ENCODE peak calls at places on chromosomes 5 and 9, in eight cellular contexts. J is GM13977, F is ascending aorta, E is right atrium auricular region, T is psoas muscle, I is progenitor cell of endocrine pancreas, B is prostate gland, N is uterus. R is an unnamed sample.

GRCh38 chr5:89260254-89260653 is 377.3 kb upstream of the MEF2C start:
- DNase-seq in J (no peak), F (no peak), E (no peak), T (no peak), I (no peak), B (no peak), N (no peak), R (no peak)

GRCh38 chr5:74546796-74547195 is 93.7 kb downstream of the ENC1 start:
- DNase-seq in J (no peak), F (no peak), E (no peak), T (no peak), I (no peak), B (no peak), N (no peak), R (no peak)

GRCh38 chr5:151020304-151021031 is at the start of gene GPX3:
- DNase-seq in J (peak), F (peak), E (peak), T (peak), I (peak), B (peak), N (peak), R (peak)

GRCh38 chr9:130944510-130945058 is 5.5 kb upstream of the FIBCD1 start:
- DNase-seq in J (no peak), F (no peak), E (no peak), T (no peak), I (no peak), B (no peak), N (no peak), R (no peak)

GRCh38 chr9:35756275-35756742 is 2.2 kb upstream of the MSMP start:
- DNase-seq in J (no peak), F (peak), E (peak), T (peak), I (peak), B (peak), N (no peak), R (no peak)

GRCh38 chr9:87500491-87500890 is 2.8 kb downstream of the DAPK1 start:
- DNase-seq in J (peak), F (no peak), E (no peak), T (no peak), I (no peak), B (no peak), N (no peak), R (no peak)

GRCh38 chr9:108640211-108640610 is 215.6 kb downstream of the ACTL7B start:
- DNase-seq in J (no peak), F (no peak), E (no peak), T (no peak), I (no peak), B (no peak), N (no peak), R (no peak)

GRCh38 chr5:133924221-133924920 is 44.1 kb downstream of the C5orf15 start:
- DNase-seq in J (no peak), F (no peak), E (no peak), T (no peak), I (no peak), B (no peak), N (no peak), R (no peak)

GRCh38 chr5:117760114-117760513 is 1185.5 kb upstream of the SEMA6A start:
- DNase-seq in J (no peak), F (no peak), E (no peak), T (no peak), I (no peak), B (no peak), N (no peak), R (no peak)

GRCh38 chr9:126157409-126157808 is 169.2 kb upstream of the MVB12B start:
- DNase-seq in J (no peak), F (no peak), E (no peak), T (no peak), I (no peak), B (no peak), N (no peak), R (peak)

GRCh38 chr5:136522217-136522956 is 157.0 kb upstream of the TRPC7 start:
- DNase-seq in J (no peak), F (no peak), E (no peak), T (no peak), I (no peak), B (no peak), N (no peak), R (no peak)

GRCh38 chr5:88183255-88183654 is 85.4 kb downstream of the TMEM161B start:
- DNase-seq in J (no peak), F (no peak), E (no peak), T (no peak), I (no peak), B (no peak), N (no peak), R (no peak)

GRCh38 chr5:86461169-86461956 is 156.4 kb upstream of the COX7C start:
- DNase-seq in J (no peak), F (no peak), E (no peak), T (no peak), I (no peak), B (no peak), N (no peak), R (no peak)

DNA sequence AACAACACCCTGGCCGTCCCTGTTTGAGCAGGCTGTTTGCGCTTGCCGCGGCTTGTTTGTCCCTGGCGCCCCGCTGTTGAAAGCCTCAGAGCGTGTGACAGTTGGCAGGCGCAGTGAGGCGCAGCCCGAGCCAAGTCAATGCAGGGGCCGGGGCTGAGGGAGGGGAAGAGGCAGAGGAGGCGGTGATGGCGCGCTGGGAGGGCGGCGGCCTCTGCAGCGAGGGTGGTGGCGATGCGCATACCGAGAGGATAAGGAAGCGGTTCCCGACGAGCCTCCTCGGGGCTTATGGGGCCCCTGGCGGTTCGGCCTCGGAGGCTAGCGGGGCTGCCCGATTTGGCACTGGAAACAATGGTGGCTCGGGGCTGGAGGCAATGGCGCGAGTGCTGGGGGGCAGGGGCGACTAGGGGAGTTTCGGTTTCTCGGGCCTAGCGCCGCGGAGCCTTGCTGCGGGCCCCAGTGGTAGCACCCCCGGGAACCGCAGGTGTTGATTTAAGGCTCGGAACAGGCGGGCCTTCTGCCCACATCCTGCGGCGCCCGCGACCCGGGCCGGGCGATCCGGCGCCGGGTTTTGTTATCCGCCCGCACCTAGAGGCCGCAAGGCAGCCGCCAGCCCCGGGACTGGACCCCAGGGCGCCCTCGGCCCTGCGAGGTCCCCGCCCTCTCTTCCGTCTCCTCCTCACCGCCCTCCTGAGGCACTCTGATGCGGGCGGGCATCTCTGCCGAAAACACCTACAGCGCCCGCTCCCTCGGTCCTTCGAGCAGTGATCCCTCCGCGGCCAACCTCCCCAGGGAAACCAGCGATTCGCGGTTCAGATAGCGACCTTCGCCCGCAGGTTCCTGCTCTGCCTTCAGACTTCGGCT is 955 bp upstream of the LNPEP start:
- DNase-seq in J (peak), F (peak), E (peak), T (peak), I (peak), B (peak), N (peak), R (peak)
- TF ChIP-seq CTCF in J (no peak), F (no peak), E (no peak), T (no peak), I (peak), B (peak), N (no peak), R (peak)

GRCh38 chr5:104347119-104347708 is 784.6 kb upstream of the NUDT12 start:
- DNase-seq in J (no peak), F (no peak), E (no peak), T (no peak), I (no peak), B (no peak), N (no peak), R (no peak)
- TF ChIP-seq CTCF in J (peak), F (no peak), E (no peak), T (peak), I (peak), B (no peak), N (no peak), R (peak)

GRCh38 chr9:128355451-128355850 is 15.1 kb downstream of the SLC27A4 start:
- DNase-seq in J (no peak), F (no peak), E (no peak), T (no peak), I (no peak), B (no peak), N (no peak), R (no peak)
- TF ChIP-seq CTCF in J (no peak), F (no peak), E (no peak), T (no peak), I (no peak), B (no peak), N (no peak), R (no peak)

GRCh38 chr9:211557-211956 is 3.1 kb upstream of the DOCK8 start:
- DNase-seq in J (no peak), F (no peak), E (no peak), T (no peak), I (no peak), B (no peak), N (peak), R (no peak)

GRCh38 chr9:215631-216155 is 1.0 kb downstream of the DOCK8 start:
- DNase-seq in J (no peak), F (no peak), E (no peak), T (no peak), I (no peak), B (no peak), N (no peak), R (no peak)

GRCh38 chr9:211036-211435 is 3.6 kb upstream of the DOCK8 start:
- DNase-seq in J (no peak), F (no peak), E (no peak), T (no peak), I (no peak), B (no peak), N (no peak), R (no peak)

GRCh38 chr9:212265-212664 is 2.4 kb upstream of the DOCK8 start:
- DNase-seq in J (no peak), F (no peak), E (no peak), T (no peak), I (no peak), B (no peak), N (no peak), R (no peak)

DNA sequence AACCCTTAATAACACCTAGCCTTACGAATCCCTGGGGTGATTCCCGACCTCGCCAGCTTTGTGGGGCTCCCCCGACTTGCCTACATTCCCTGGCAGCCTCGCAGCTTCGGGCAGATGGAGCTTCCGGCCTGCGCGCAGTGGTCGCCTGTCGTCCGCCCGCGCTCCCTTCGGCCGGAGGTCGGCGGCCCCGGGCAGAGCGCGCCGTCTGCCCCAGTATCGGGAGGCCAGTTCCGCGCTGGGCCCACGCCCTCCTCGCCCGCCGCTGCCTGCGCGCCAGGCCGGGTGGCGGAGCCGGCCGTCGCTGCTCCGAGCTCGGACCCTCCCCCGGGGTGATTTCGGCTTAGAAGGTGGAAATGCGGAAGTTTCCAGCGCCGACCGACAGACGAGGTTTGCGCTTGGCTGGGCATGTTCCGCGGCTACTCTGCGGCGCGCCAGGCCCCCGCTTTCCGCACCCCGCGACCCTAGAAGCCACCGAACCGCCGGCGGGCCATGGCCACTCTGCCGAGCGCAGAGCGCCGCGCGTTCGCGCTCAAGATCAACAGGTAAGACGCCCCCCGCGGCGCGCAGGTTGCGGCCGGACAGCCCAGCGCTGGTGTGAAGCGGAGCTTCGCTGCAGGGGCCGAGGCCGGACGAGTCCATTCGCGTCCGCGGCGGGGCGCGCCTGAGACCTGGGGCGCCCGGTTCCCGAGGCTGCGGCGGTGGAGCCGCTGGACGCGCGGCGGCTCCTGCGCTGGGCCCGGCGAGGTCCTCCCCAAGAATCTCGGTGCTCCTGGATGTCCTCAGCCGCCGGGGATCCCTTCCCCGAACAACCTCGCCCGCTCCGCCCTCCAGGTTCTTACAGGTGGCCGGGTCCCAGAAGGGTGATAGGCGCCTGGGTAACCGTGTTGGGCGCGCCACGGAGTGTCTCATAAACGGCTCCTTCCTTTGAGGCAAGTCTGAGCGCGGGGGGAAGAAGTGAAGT is at the start of gene DOCK8:
- DNase-seq in J (peak), F (peak), E (no peak), T (peak), I (peak), B (peak), N (no peak), R (peak)
- TF ChIP-seq CTCF in J (peak), F (no peak), E (no peak), T (peak), I (peak), B (peak), N (no peak), R (peak)

GRCh38 chr5:30324083-30324482 is 869.4 kb upstream of the CDH6 start:
- DNase-seq in J (no peak), F (no peak), E (no peak), T (no peak), I (no peak), B (no peak), N (no peak), R (no peak)
- TF ChIP-seq CTCF in J (no peak), F (no peak), E (no peak), T (no peak), I (no peak), B (no peak), N (no peak), R (no peak)

DNA sequence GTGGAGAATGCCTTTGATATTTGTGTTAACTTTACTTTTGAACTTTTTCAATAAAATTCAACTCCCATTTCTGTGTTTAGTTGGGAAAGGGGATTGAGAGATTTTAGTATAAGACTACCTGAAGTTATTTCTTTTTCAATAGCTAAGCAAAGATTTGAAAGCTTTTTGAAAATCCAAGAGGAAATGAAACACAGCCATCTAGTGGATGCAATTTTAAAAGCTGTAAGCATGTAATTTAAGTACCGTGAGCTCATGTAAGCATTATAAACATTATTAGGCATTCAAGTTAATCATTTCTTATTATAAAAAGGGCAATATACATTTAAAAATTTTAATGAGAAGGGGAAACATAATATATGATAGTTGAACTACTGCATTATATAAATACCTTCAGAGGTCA is 69.8 kb downstream of the CCDC171 start:
- DNase-seq in J (no peak), F (no peak), E (no peak), T (no peak), I (no peak), B (no peak), N (no peak), R (no peak)
- TF ChIP-seq CTCF in J (peak), F (peak), E (no peak), T (no peak), I (peak), B (no peak), N (no peak), R (peak)

DNA sequence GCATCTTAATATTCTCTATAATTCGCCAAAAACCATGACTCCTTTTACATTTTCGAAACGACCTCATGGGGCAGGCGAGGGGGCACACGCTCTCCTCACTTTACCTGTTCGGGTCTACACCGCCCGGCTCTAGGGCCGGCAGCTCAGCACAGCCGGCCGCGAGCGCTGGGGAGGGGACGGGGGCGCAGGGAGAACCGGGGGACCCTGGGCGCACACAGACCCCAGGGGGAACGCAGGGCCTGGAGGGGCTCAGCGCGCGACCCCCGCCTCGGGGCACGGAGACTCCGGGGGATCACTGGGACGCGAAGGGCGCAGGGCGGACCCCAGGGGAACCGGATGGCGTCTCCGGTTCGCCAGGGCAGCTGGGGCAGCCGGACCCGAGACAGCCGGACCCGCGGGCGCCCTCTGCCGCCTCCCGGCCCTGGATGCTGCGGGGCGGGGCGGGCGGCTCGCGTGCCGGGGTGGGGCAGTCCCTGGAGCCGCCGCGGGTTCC is at the start of gene AHRR:
- DNase-seq in J (peak), F (peak), E (no peak), T (peak), I (peak), B (peak), N (no peak), R (no peak)
- TF ChIP-seq CTCF in J (peak), F (peak), E (peak), T (peak), I (peak), B (peak), N (peak), R (peak)

DNA sequence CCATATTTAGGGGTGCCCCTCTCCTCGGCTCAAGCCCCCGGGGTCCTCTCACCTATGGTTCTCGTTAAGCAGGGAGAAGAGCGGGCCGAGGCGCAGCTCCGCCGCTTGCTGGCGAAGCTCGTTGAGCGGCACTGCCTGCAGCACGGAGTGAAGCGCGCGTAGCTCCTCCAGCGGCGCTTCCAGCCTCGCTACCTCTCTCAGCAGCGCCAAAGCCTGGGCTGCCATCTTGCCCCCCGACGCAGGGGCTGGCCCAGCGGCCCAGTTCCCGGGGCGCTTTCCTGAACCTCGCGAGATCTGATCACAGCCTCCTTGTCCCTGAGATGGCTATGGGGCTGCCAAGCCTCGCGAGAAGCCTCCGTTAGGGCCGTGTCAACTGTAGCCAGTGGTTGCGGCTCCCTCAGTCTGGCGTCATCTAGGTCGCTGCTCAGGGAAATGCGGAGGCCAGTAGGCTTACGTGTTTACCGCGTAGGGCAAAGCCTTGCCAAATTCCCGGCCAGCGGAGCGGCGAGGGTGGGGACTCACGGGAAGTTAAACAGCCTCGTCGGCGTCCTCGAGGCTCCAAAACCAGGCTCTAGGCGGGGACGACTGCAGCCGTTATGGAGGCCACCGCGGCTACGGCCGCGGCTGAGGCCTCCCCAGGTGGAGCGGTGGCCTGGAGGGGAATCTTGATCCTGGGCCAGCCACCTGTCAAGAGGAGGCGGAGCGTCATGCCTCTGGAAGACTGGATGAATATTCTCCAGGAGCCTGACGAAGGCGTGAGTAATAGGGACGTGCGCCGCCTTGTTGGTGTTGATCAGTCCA is at the start of gene PSMD5:
- DNase-seq in J (peak), F (peak), E (peak), T (peak), I (peak), B (peak), N (peak), R (peak)
- TF ChIP-seq CTCF in J (no peak), F (no peak), E (no peak), T (no peak), I (peak), B (peak), N (no peak), R (no peak)

DNA sequence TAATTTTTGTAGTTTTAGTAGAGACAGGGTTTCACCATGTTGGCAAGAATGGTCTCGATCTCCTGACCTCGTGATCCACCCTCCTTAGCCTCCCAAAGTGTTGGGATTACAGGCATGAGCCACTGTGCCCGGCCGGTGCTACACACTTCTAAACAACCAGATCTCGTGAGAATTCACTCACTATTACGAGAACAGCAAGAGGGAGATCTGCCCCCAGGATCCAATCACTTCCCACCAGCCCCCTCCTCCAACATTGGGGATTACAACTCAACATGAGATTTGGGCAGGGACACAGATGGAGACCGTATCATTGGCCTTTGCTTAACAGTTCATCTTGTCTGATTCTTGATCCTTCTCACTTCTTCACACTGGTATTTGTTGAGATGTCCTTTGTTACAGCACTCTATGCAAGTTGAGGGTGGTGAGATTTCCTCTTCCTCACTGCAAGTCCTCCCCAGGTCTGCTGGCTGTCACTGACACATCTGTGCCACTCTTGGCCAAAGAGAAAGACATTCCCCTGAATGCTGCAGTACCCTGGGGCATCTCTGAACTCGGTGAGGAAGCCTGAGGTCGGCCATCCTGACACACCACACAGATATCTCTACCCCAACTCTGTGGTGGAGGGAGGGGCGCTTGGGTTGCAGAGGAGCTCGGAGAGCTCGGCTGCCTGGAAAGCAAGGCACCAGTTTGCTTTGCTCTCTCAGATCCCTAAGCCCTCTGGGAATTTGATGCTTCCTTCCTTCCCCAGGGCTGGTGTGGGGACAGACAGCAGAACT is 4.2 kb upstream of the SUB1 start:
- DNase-seq in J (no peak), F (no peak), E (no peak), T (no peak), I (no peak), B (no peak), N (no peak), R (no peak)
- TF ChIP-seq CTCF in J (no peak), F (no peak), E (no peak), T (no peak), I (no peak), B (no peak), N (no peak), R (no peak)

GRCh38 chr5:147240266-147240985 is 5.6 kb downstream of the STK32A start:
- DNase-seq in J (no peak), F (no peak), E (no peak), T (no peak), I (no peak), B (no peak), N (no peak), R (no peak)

GRCh38 chr5:147234098-147234824 is 565 bp upstream of the STK32A start:
- DNase-seq in J (no peak), F (peak), E (no peak), T (no peak), I (no peak), B (no peak), N (peak), R (no peak)

GRCh38 chr5:147234825-147235635 is at the start of gene STK32A:
- DNase-seq in J (no peak), F (peak), E (no peak), T (peak), I (peak), B (no peak), N (peak), R (peak)
- TF ChIP-seq CTCF in J (no peak), F (no peak), E (no peak), T (no peak), I (peak), B (no peak), N (no peak), R (no peak)